ENCODE peak calls at places on chromosome 4, in ten cellular contexts. B is upper lobe of right lung, W is mucosa of descending colon, V is nephron progenitor cell, M is mammary epithelial cell, H is esophagus squamous epithelium, X is Peyer's patch, K is AG09319, G is fibroblast of lung, R is H1. S is an unnamed sample.

GRCh38 chr4:6196324-6196723 is 4.0 kb downstream of the JAKMIP1 start:
- DNase-seq in W (no peak), H (no peak), X (peak; percentile 41), B (no peak), V (no peak), G (no peak), K (no peak), M (no peak), R (no peak), S (no peak)

GRCh38 chr4:24477919-24478318 is 106.4 kb downstream of the DHX15 start:
- DNase-seq in R (no peak), B (no peak), V (no peak), W (peak; percentile 29), K (no peak), M (no peak), G (peak; percentile 84), X (no peak), H (no peak), S (no peak)

GRCh38 chr4:27084685-27085356 is 224.2 kb downstream of the STIM2 start:
- DNase-seq in W (peak; percentile 30), M (no peak), B (peak; percentile 69), H (no peak), V (peak; percentile 71), G (peak; percentile 26), R (peak; percentile 73), X (peak; percentile 53), K (no peak), S (no peak)

GRCh38 chr4:127856485-127857447 is 23.9 kb upstream of the PLK4 start:
- DNase-seq in R (no peak), G (peak; percentile 92), X (no peak), V (no peak), B (no peak), W (no peak), K (peak; percentile 42), H (no peak), M (peak; percentile 94), S (peak; percentile 49)

GRCh38 chr4:158302076-158302866 is 92.0 kb downstream of the TMEM144 start:
- DNase-seq in R (no peak), X (no peak), W (no peak), B (no peak), V (no peak), M (peak; percentile 76), K (peak; percentile 64), H (no peak), G (peak; percentile 69), S (no peak)

GRCh38 chr4:23369331-23369730 is 520.5 kb downstream of the PPARGC1A start:
- DNase-seq in R (no peak), B (no peak), G (no peak), V (peak; percentile 23), W (no peak), M (no peak), X (no peak), K (no peak), H (no peak), S (no peak)

GRCh38 chr4:102564399-102564921 is 63.3 kb downstream of the NFKB1 start:
- DNase-seq in V (no peak), G (peak; percentile 32), B (no peak), W (no peak), M (peak; percentile 90), X (no peak), H (no peak), R (no peak), K (no peak), S (peak; percentile 32)

GRCh38 chr4:73730292-73730691 is 10.1 kb upstream of the CXCL8 start:
- DNase-seq in G (peak; percentile 38), H (no peak), R (no peak), M (no peak), B (no peak), V (no peak), W (no peak), X (no peak), K (no peak), S (no peak)

GRCh38 chr4:133316874-133317273 is 167.8 kb downstream of the PCDH10 start:
- DNase-seq in W (no peak), V (no peak), M (peak; percentile 3), R (no peak), B (no peak), K (no peak), G (peak; percentile 11), H (no peak), X (no peak), S (no peak)

GRCh38 chr4:1469043-1469442 is 62.8 kb upstream of the NKX1-1 start:
- DNase-seq in M (no peak), H (no peak), B (no peak), R (no peak), G (no peak), W (no peak), V (no peak), K (no peak), X (no peak), S (no peak)

GRCh38 chr4:143667461-143667860 is 33.0 kb downstream of the FREM3 start:
- DNase-seq in M (no peak), G (peak; percentile 90), V (no peak), K (peak; percentile 59), X (no peak), R (no peak), H (no peak), W (no peak), B (no peak), S (no peak)

GRCh38 chr4:173334891-173335754 is 965 bp upstream of the HMGB2 start:
- DNase-seq in X (peak; percentile 74), V (peak; percentile 87), K (no peak), H (no peak), R (peak; percentile 87), W (peak; percentile 81), M (peak; percentile 86), B (peak; percentile 79), G (peak; percentile 78), S (peak; percentile 72)

GRCh38 chr4:174549696-174550095 is 27.4 kb upstream of the HPGD start:
- DNase-seq in M (no peak), R (no peak), X (no peak), K (no peak), W (no peak), H (no peak), V (no peak), B (no peak), G (no peak), S (no peak)

GRCh38 chr4:100063355-100063754 is 113.3 kb upstream of the H2AZ1 start:
- DNase-seq in W (no peak), B (no peak), M (no peak), K (no peak), R (no peak), G (peak; percentile 26), X (no peak), H (no peak), V (no peak), S (no peak)

GRCh38 chr4:80221161-80221560 is 23.9 kb downstream of the PRDM8 start:
- DNase-seq in V (no peak), M (no peak), G (peak; percentile 71), B (no peak), W (no peak), K (no peak), R (no peak), X (no peak), H (no peak), S (no peak)
- TF ChIP-seq CTCF in V (peak; percentile 33), M (peak; percentile 32), G (no peak), B (peak; percentile 26), W (no peak), K (peak; percentile 54), R (no peak), X (no peak), H (no peak), S (no peak)

GRCh38 chr4:117699595-117699994 is 334.7 kb upstream of the NDST3 start:
- DNase-seq in X (no peak), V (no peak), W (no peak), K (no peak), G (no peak), B (no peak), H (no peak), R (no peak), M (no peak), S (no peak)

GRCh38 chr4:117702353-117702752 is 331.9 kb upstream of the NDST3 start:
- DNase-seq in B (no peak), H (no peak), X (no peak), R (no peak), K (no peak), W (no peak), V (no peak), M (no peak), G (no peak), S (no peak)

GRCh38 chr4:117700111-117700892 is 334.0 kb upstream of the NDST3 start:
- DNase-seq in B (no peak), G (no peak), X (no peak), K (no peak), M (peak; percentile 10), W (no peak), R (no peak), V (no peak), H (no peak), S (peak; percentile 4)
- TF ChIP-seq CTCF in B (peak; percentile 9), G (no peak), X (no peak), K (no peak), M (peak; percentile 52), W (no peak), R (no peak), V (peak; percentile 30), H (no peak), S (peak; percentile 24)

DNA sequence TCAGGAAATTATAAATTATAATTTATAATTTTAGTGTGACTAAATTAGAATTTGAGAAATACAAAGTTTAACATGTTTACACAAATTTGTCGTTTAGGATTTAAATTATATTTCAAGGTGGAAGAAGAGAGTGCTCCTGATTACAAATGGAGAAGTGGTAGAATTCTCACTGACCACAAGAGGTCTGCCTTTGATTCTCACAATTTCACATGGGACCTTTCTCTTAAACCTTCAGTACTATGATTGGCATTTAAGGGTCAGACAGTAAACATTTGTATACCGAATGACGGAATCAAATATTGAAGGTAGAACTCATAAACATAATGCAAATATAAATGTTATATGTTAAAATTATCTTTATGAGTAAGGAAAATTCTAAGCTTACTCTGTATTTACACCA is 171.7 kb downstream of the SLIT2 start:
- DNase-seq in G (no peak), V (no peak), K (no peak), B (no peak), R (no peak), W (no peak), H (no peak), M (no peak), X (no peak), S (no peak)
- TF ChIP-seq CTCF in G (no peak), V (no peak), K (no peak), B (no peak), R (no peak), W (no peak), H (no peak), M (no peak), X (no peak), S (no peak)

DNA sequence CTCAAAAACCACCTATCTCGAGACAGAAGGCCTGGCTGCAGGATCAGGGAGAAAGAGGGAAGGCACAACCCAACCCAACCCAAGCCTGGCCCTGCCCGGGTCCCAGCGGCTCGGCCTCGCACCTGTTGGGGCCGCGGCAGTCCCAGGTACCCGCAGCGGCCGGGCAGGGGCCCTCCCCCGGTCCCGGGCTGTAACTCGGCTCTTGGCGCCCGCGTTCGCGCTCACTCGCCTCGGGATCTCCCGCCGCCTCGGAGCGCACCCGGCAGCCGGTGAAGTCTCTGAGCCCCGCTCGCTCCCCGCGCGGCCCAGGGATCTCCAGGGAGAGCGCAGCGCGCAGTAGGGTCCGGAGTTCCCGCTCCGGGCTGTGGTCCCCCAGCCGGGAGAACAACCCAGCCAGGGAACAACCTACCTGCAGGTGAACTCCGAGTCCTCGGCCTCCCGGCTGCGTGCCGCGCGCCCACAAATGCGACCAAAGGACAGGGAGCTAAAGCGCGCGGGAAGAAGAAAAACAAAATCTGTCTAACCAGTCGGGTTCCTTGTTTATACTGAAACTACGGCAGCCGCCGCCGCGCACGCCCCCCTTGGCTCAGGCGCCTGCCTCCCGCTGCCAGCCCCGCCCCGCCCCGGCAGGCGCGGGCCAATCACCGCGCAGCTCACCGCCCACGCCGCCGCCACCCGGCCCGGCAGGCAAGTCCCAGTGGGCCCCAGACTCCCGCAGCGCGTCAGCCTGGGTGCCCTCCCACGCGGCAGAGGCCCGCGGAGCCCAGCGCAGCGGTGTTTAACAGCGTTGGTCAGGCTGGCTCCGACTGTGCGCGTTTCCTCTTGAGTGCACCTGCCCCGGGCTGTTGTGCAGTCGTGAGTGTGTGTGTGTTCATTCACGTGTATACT is at the start of gene RASGEF1B:
- DNase-seq in B (peak; percentile 98), X (peak; percentile 97), V (peak; percentile 86), M (peak; percentile 88), W (peak; percentile 96), R (peak; percentile 82), G (peak; percentile 58), H (peak; percentile 65), K (peak; percentile 4), S (peak; percentile 94)
- TF ChIP-seq CTCF in B (no peak), X (no peak), V (no peak), M (no peak), W (no peak), R (no peak), G (no peak), H (no peak), K (no peak), S (no peak)